ENCODE peak calls at places on chromosomes 12 and 14, in seven cellular contexts. V is BE2C, H is choroid plexus epithelial cell, D is astrocyte, G is BJ, P is HCT116, J is brain microvascular endothelial cell. N is an unnamed sample.

GRCh38 chr14:68111733-68112270 is 292.2 kb downstream of the RAD51B start:
- DNase-seq in V (no peak), H (no peak), J (no peak), P (no peak), D (no peak), G (no peak), N (no peak)

GRCh38 chr12:4969405-4969804 is 59.7 kb downstream of the KCNA1 start:
- DNase-seq in D (no peak), P (no peak), G (no peak), V (no peak), J (no peak), H (no peak), N (no peak)

GRCh38 chr12:48175613-48176416 is 7.6 kb upstream of the CCDC184 start:
- DNase-seq in V (no peak), J (no peak), H (peak), P (no peak), G (no peak), D (no peak), N (no peak)

GRCh38 chr14:31949709-31950108 is 127.4 kb upstream of the ARHGAP5 start:
- DNase-seq in J (no peak), P (no peak), V (no peak), H (no peak), G (no peak), D (no peak), N (no peak)

GRCh38 chr14:66330916-66331315 is 155.3 kb upstream of the CCDC196 start:
- DNase-seq in H (no peak), G (no peak), D (peak), P (no peak), J (no peak), V (no peak), N (no peak)

GRCh38 chr12:66003951-66004350 is 126.6 kb downstream of the LLPH start:
- DNase-seq in H (no peak), D (no peak), P (no peak), V (no peak), J (no peak), G (no peak), N (no peak)

GRCh38 chr14:91692075-91692474 is 39.8 kb downstream of the CATSPERB start:
- DNase-seq in P (no peak), J (no peak), V (no peak), D (no peak), H (no peak), G (no peak), N (no peak)

GRCh38 chr14:75711796-75712211 is 50.8 kb downstream of the TTLL5 start:
- DNase-seq in P (peak), J (peak), D (peak), V (no peak), G (peak), H (peak), N (peak)

GRCh38 chr14:55336161-55336560 is 64.9 kb downstream of the FBXO34 start:
- DNase-seq in P (no peak), V (no peak), G (no peak), J (peak), H (peak), D (no peak), N (no peak)

GRCh38 chr12:132030367-132031038 is 80.8 kb downstream of the EP400 start:
- DNase-seq in J (peak), P (no peak), V (no peak), D (no peak), G (no peak), H (peak), N (no peak)

GRCh38 chr12:43099691-43100163 is 452.3 kb downstream of the ADAMTS20 start:
- DNase-seq in V (no peak), D (peak), G (no peak), H (peak), J (no peak), P (no peak), N (no peak)

GRCh38 chr14:81392976-81393643 is 7.0 kb downstream of the STON2 start:
- DNase-seq in J (no peak), D (no peak), P (no peak), V (no peak), G (no peak), H (no peak), N (no peak)
- H3K4me3 ChIP-seq in J (no peak), D (no peak), P (no peak), V (no peak), G (no peak), H (no peak), N (no peak)

GRCh38 chr12:52079576-52080402 is at the start of gene SMIM41:
- DNase-seq in V (no peak), D (no peak), H (no peak), P (no peak), G (no peak), J (no peak), N (no peak)
- H3K4me3 ChIP-seq in V (no peak), D (no peak), H (no peak), P (no peak), G (no peak), J (no peak), N (no peak)

DNA sequence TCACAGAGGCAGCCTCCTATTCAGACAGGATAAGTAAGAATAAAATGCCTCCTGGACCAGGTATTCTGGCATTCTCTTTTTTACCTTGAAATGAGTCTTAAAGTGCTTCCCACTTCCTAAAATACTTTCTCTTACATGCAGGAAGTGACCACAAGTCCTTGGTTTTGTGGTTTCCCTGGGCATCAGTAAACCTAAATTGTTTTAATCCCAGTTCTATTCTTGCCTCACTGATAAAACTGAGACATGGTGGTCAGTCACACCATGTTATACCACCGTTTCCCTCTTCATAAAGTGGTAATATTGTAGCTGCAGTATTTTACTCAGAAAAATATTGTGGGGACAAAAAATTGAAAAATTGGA is 1.2 kb upstream of the SALL2 start:
- DNase-seq in D (no peak), G (no peak), P (no peak), J (no peak), H (no peak), V (no peak), N (no peak)
- H3K4me3 ChIP-seq in D (no peak), G (no peak), P (no peak), J (no peak), H (no peak), V (no peak), N (no peak)

DNA sequence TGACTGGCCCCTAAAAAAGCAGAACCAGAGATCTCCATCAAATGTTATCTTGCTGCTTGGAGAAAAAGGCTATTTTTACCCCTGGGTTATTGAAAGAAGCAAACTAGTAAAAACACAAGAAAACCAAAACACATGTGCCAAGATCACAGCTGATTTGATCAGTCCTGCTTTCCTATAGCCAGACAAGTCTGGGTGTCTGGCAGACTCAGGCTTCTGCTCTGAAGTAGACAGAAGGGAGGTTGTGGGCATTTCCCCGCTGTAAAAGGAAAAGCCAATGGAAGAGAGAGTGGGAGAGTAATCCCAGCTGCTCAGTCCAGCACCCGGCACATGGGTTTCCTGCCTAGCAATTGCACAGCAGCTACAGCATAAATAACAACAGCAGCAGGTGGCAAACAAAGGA is 178.0 kb downstream of the PHLDA1 start:
- DNase-seq in H (no peak), P (no peak), G (no peak), V (peak), D (no peak), J (no peak), N (no peak)
- H3K4me3 ChIP-seq in H (no peak), P (no peak), G (no peak), V (no peak), D (no peak), J (no peak), N (no peak)

DNA sequence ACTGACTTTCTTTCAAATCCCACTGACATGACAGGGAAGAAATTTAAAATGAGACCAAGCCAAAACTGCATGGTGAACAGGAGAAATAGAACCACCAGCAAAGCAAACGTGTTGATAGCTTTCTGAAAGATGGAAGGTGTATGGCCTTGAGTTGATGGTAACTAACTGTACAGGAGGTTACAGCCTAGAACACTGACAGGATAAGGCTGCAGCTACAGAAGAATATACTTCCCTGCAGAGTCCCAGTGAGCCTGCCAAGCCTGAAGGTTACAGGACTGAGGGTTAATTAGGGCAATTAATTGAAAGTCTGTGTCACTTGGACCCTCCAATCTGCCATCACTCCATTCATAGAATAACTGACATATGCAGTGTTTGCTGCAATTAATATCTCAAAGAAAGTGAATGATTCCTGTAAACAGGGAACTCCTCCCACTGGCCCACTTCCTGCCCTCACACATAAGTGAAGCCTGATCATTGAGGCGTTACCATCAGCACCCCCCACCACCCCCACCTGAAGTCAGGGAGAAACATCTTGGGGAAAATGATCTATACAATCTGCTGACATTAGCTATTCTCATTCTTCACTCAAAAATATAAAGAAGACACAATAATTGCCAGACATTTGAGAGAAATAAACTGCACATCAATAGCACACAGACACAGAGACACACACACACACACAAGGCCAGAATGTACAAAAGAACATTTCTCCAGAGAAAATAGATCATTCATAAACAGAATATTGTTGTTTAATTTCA is 73.4 kb downstream of the GTF2A1 start:
- DNase-seq in J (no peak), H (no peak), G (no peak), P (no peak), V (no peak), D (no peak), N (no peak)
- H3K4me3 ChIP-seq in J (no peak), H (no peak), G (no peak), P (no peak), V (no peak), D (no peak), N (no peak)

DNA sequence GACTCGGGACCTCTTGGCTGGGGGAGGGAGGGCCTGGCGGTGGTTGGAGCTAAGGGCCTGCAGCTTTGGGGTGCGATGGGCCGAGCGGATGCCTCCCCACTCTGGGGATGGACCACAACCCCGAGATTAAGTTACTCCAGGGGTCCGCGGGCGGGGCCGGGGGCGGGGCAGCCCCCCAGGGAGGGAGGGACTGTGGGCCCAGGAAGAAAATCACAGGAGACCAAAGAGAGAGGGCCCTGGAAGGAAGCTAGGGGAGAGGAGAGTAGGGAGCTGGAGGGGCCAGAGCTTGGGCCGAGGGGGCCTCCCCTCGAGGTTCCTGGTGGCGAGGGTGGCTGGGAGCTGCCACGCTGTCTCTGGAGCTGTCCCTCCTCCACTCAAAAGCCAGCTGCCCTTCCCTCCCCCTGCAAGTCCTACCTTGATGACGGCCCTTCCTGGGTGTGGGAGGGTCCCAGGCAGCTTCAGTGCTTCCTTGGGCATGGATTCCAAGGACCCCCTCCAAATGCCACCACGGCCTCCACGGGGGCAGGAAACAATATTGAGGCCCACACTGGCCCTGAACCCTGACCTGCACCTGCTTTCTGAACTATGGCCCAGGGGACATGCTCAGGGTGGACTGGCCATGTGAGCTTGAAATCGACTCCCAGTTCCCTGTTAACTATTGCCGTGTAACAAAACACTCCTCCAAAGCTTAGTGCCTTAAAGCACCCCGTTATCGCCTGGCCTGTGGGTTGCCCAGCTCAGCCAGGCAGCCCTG is 607 bp upstream of the NUDT14 start:
- DNase-seq in P (no peak), V (no peak), G (no peak), D (no peak), J (no peak), H (no peak), N (no peak)
- H3K4me3 ChIP-seq in P (peak), V (no peak), G (peak), D (no peak), J (no peak), H (no peak), N (no peak)

GRCh38 chr14:51121096-51121495 is 26.2 kb upstream of the TRIM9 start:
- DNase-seq in H (peak), V (no peak), P (no peak), D (peak), G (no peak), J (no peak), N (no peak)
- H3K4me3 ChIP-seq in H (no peak), V (no peak), P (no peak), D (no peak), G (no peak), J (no peak), N (no peak)

GRCh38 chr14:101077511-101078074 is 174.1 kb upstream of the RTL1 start:
- DNase-seq in P (no peak), H (peak), D (peak), V (peak), G (no peak), J (peak), N (no peak)

GRCh38 chr14:101076451-101077220 is 173.1 kb upstream of the RTL1 start:
- DNase-seq in V (no peak), P (no peak), D (no peak), G (no peak), J (no peak), H (no peak), N (no peak)

GRCh38 chr14:101074124-101075024 is 170.9 kb upstream of the RTL1 start:
- DNase-seq in J (no peak), P (no peak), H (no peak), G (no peak), D (no peak), V (no peak), N (no peak)

GRCh38 chr14:101075025-101075800 is 171.7 kb upstream of the RTL1 start:
- DNase-seq in P (no peak), V (no peak), H (no peak), J (no peak), D (no peak), G (no peak), N (no peak)

DNA sequence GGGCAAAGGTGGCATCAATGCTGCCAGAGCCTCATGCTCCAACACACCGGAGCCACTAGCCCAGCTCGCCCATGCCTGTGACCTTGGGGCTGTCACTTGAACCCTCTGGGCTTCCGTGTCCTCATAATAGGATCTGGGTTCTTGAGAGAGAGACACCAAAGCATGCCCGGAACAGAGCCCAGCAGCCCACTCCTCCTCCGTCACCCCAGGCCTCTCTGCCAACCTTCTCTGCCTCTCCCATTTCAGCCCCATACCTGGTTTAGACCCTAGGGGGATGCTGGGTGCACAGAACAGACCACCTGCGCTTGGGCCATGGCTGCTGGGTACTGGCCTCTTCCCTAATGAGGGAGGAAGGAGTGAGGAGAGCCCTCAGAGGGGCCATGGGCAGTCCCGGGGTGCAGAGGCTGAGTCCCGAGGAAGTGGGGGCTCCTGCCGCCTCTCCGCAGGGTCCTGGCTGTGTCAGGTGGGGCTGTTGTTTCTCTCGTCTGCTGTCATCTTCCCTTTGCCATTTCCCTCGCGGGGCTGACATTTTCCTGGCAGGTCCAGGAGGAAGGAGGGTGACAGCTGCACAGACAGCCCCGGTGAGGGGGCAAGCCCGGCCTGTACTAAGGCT is 172.4 kb upstream of the RTL1 start:
- DNase-seq in J (no peak), P (no peak), G (no peak), H (no peak), V (no peak), D (no peak), N (no peak)
- H3K4me3 ChIP-seq in J (no peak), P (no peak), G (no peak), H (no peak), V (no peak), D (no peak), N (no peak)

GRCh38 chr14:100325958-100326357 is 2.8 kb downstream of the SLC25A47 start:
- DNase-seq in V (no peak), J (no peak), G (no peak), P (no peak), D (no peak), H (no peak), N (no peak)
- H3K4me3 ChIP-seq in V (no peak), J (no peak), G (no peak), P (no peak), D (no peak), H (no peak), N (no peak)